ENCODE peak calls at places on chromosomes 5 and 9, in six cellular contexts. O is cardiac muscle cell, N is Panc1, F is transverse colon, J is ascending aorta, T is left ventricle myocardium inferior. S is an unnamed sample.

GRCh38 chr9:22050924-22051323 is 41.8 kb upstream of the CDKN2B start:
- DNase-seq in O (no peak), N (no peak), F (no peak), J (no peak), T (no peak), S (no peak)

GRCh38 chr9:104843644-104844226 is 79.8 kb downstream of the NIPSNAP3B start:
- DNase-seq in O (no peak), N (no peak), F (no peak), J (no peak), T (no peak), S (no peak)

GRCh38 chr5:76716456-76717157 is 681 bp downstream of the F2R start:
- DNase-seq in O (peak), N (no peak), F (no peak), J (no peak), T (peak), S (no peak)

GRCh38 chr9:116250881-116251280 is 97.3 kb downstream of the PAPPA start:
- DNase-seq in O (no peak), N (no peak), F (no peak), J (no peak), T (no peak), S (peak)

GRCh38 chr9:110520120-110520701 is 59.3 kb downstream of the SVEP1 start:
- DNase-seq in O (peak), N (no peak), F (no peak), J (no peak), T (no peak), S (peak)

GRCh38 chr9:84669293-84670105 is at the start of gene NTRK2:
- DNase-seq in O (peak), N (no peak), F (no peak), J (no peak), T (peak), S (no peak)

GRCh38 chr5:164532226-164532937 is 1027.0 kb downstream of the MAT2B start:
- DNase-seq in O (no peak), N (no peak), F (no peak), J (no peak), T (no peak), S (no peak)

GRCh38 chr5:153891394-153891793 is 147.3 kb downstream of the FAM114A2 start:
- DNase-seq in O (no peak), N (no peak), F (no peak), J (no peak), T (no peak), S (no peak)

GRCh38 chr9:76373173-76373771 is 21.0 kb downstream of the RFK start:
- DNase-seq in O (peak), N (no peak), F (peak), J (no peak), T (peak), S (peak)

GRCh38 chr5:149428032-149428431 is 48.9 kb upstream of the IL17B start:
- DNase-seq in O (no peak), N (no peak), F (no peak), J (no peak), T (no peak), S (no peak)

GRCh38 chr5:145797336-145797735 is 37.8 kb downstream of the PRELID2 start:
- DNase-seq in O (peak), N (no peak), F (no peak), J (no peak), T (no peak), S (peak)

GRCh38 chr9:14487547-14488185 is 173.7 kb upstream of the NFIB start:
- DNase-seq in O (no peak), N (no peak), F (no peak), J (no peak), T (no peak), S (no peak)

GRCh38 chr9:130117816-130118632 is 54.2 kb upstream of the NCS1 start:
- DNase-seq in O (peak), N (no peak), F (no peak), J (peak), T (no peak), S (peak)

GRCh38 chr9:65432051-65432450 is 147.0 kb upstream of the FOXD4L5 start:
- DNase-seq in O (no peak), N (no peak), F (no peak), J (no peak), T (no peak), S (no peak)

GRCh38 chr5:31759925-31760324 is 121.0 kb downstream of the PDZD2 start:
- DNase-seq in O (no peak), N (no peak), F (no peak), J (no peak), T (no peak), S (no peak)

GRCh38 chr5:126383755-126384154 is 39.5 kb upstream of the GRAMD2B start:
- DNase-seq in O (no peak), N (no peak), F (no peak), J (no peak), T (no peak), S (no peak)

GRCh38 chr9:88259041-88259440 is 120.8 kb upstream of the SPATA31C2 start:
- DNase-seq in O (no peak), N (no peak), F (no peak), J (no peak), T (no peak), S (no peak)

GRCh38 chr5:149641000-149641576 is 59.8 kb downstream of the ARHGEF37 start:
- DNase-seq in O (peak), N (no peak), F (peak), J (no peak), T (no peak), S (peak)

GRCh38 chr9:68610016-68610415 is 69.3 kb upstream of the TMEM252 start:
- DNase-seq in O (no peak), N (no peak), F (no peak), J (no peak), T (no peak), S (no peak)

GRCh38 chr9:447230-448025 is 232.8 kb downstream of the DOCK8 start:
- DNase-seq in O (peak), N (no peak), F (peak), J (no peak), T (no peak), S (peak)

GRCh38 chr5:54063817-54064216 is 246.6 kb downstream of the ARL15 start:
- DNase-seq in O (peak), N (no peak), F (no peak), J (no peak), T (no peak), S (peak)

GRCh38 chr9:101457003-101457402 is 21.4 kb upstream of the ALDOB start:
- DNase-seq in O (no peak), N (no peak), F (no peak), J (no peak), T (no peak), S (no peak)

GRCh38 chr5:143879646-143880045 is 67.7 kb downstream of the HMHB1 start:
- DNase-seq in O (no peak), N (no peak), F (no peak), J (no peak), T (no peak), S (no peak)

GRCh38 chr5:53463909-53464621 is 16.4 kb upstream of the FST start:
- DNase-seq in O (no peak), N (no peak), F (no peak), J (no peak), T (no peak), S (peak)

GRCh38 chr5:14720236-14720923 is 55.9 kb downstream of the OTULIN start:
- DNase-seq in O (peak), N (peak), F (no peak), J (no peak), T (no peak), S (peak)

GRCh38 chr5:94785111-94785510 is 166.6 kb downstream of the SLF1 start:
- DNase-seq in O (no peak), N (no peak), F (no peak), J (no peak), T (no peak), S (no peak)

GRCh38 chr5:74055446-74056097 is 429.6 kb downstream of the ARHGEF28 start:
- DNase-seq in O (no peak), N (no peak), F (no peak), J (no peak), T (no peak), S (no peak)

GRCh38 chr5:1553642-1554409 is 30.1 kb upstream of the LPCAT1 start:
- DNase-seq in O (no peak), N (no peak), F (no peak), J (no peak), T (no peak), S (no peak)

GRCh38 chr5:77033338-77033737 is 3.1 kb downstream of the AGGF1 start:
- DNase-seq in O (no peak), N (no peak), F (no peak), J (no peak), T (no peak), S (no peak)

GRCh38 chr9:78958887-78959286 is 612.9 kb upstream of the TLE4 start:
- DNase-seq in O (no peak), N (no peak), F (no peak), J (no peak), T (no peak), S (no peak)
- TF ChIP-seq CTCF in O (no peak), N (peak), F (no peak), J (no peak), T (no peak), S (no peak)

GRCh38 chr5:62649476-62650113 is 71.0 kb downstream of the LRRC70 start:
- DNase-seq in O (no peak), N (no peak), F (no peak), J (no peak), T (no peak), S (no peak)

GRCh38 chr5:62653001-62653863 is 74.6 kb downstream of the LRRC70 start:
- DNase-seq in O (peak), N (no peak), F (no peak), J (no peak), T (no peak), S (no peak)

GRCh38 chr5:62650197-62650596 is 71.6 kb downstream of the LRRC70 start:
- DNase-seq in O (no peak), N (no peak), F (no peak), J (no peak), T (no peak), S (peak)

GRCh38 chr5:62653864-62654575 is 75.4 kb downstream of the LRRC70 start:
- DNase-seq in O (no peak), N (no peak), F (no peak), J (no peak), T (no peak), S (no peak)

GRCh38 chr5:62652225-62652624 is 73.6 kb downstream of the LRRC70 start:
- DNase-seq in O (no peak), N (no peak), F (no peak), J (no peak), T (no peak), S (no peak)
- H3K4me3 ChIP-seq in O (no peak), N (no peak), F (no peak), J (no peak), T (no peak), S (no peak)

DNA sequence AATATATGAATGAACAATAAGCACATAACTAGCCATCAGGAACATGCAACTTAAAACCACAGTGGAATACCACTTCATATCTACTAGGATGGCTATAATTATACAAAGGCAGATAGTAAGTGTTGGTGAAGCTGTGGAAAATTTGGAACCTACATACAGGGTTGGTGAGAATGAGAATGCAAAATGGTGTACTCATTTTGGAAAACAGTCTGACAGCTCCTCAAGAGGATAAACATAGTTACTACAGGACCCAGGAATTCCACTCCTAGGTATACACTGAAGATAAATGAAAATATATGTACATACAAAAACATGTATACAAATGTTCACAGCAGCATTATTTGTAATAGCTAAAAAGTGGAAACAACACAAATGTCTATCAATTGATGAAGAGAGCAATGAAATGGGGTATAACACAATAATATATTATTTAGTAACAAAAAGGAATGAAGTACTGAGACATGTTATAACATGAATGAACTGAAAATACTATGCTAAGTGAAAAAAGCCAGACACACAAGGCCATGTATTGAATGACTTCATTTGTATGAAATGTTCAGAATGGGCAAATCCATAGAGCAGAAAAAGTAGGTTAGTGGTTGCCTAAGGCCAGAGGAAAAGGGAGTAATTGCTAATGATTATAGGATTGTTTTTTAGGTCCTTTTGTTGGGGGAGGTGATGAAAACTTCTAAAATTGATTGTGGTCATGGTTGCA is 31.2 kb upstream of the CDK5RAP2 start:
- DNase-seq in O (peak), N (no peak), F (no peak), J (no peak), T (no peak), S (peak)
- TF ChIP-seq CTCF in O (peak), N (peak), F (no peak), J (no peak), T (peak), S (peak)

GRCh38 chr5:151745071-151745705 is 13.2 kb downstream of the ATOX1 start:
- DNase-seq in O (peak), N (no peak), F (peak), J (peak), T (peak), S (peak)
- H3K4me3 ChIP-seq in O (no peak), N (no peak), F (no peak), J (no peak), T (no peak), S (no peak)

DNA sequence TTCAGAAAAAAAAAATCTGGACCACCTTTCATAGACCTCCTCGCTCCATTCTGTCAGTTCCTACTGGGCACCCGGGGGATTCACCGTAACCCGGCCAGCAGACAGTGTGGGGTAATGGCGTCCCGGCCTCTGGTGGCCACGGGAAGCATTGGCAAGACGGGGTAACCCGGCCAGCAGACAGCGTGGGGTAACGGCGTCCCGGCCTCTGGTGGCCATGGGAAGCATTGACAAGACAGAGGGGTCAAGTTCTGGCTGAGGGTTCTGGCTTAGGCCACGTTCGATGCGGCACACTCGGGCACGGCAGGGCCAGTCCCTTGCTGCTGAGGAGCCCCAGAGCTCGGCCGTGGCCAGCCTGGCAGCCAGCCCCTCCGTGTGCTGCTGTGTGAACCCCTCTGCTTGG is 116.2 kb upstream of the RAPGEF1 start:
- DNase-seq in O (no peak), N (no peak), F (no peak), J (no peak), T (no peak), S (no peak)
- TF ChIP-seq CTCF in O (no peak), N (no peak), F (no peak), J (no peak), T (no peak), S (no peak)

GRCh38 chr9:137159105-137160053 is 10.5 kb downstream of the LRRC26 start:
- DNase-seq in O (no peak), N (no peak), F (no peak), J (no peak), T (no peak), S (no peak)

GRCh38 chr9:137157618-137158502 is 12.0 kb downstream of the LRRC26 start:
- DNase-seq in O (no peak), N (no peak), F (no peak), J (no peak), T (no peak), S (peak)

GRCh38 chr9:137158625-137159024 is 11.2 kb downstream of the LRRC26 start:
- DNase-seq in O (no peak), N (no peak), F (peak), J (no peak), T (no peak), S (no peak)

GRCh38 chr9:137160054-137160425 is 9.8 kb downstream of the LRRC26 start:
- DNase-seq in O (no peak), N (no peak), F (no peak), J (no peak), T (no peak), S (no peak)

GRCh38 chr9:137156567-137157375 is 13.1 kb downstream of the LRRC26 start:
- DNase-seq in O (peak), N (no peak), F (peak), J (no peak), T (peak), S (peak)
- H3K4me3 ChIP-seq in O (no peak), N (peak), F (no peak), J (no peak), T (peak), S (peak)

DNA sequence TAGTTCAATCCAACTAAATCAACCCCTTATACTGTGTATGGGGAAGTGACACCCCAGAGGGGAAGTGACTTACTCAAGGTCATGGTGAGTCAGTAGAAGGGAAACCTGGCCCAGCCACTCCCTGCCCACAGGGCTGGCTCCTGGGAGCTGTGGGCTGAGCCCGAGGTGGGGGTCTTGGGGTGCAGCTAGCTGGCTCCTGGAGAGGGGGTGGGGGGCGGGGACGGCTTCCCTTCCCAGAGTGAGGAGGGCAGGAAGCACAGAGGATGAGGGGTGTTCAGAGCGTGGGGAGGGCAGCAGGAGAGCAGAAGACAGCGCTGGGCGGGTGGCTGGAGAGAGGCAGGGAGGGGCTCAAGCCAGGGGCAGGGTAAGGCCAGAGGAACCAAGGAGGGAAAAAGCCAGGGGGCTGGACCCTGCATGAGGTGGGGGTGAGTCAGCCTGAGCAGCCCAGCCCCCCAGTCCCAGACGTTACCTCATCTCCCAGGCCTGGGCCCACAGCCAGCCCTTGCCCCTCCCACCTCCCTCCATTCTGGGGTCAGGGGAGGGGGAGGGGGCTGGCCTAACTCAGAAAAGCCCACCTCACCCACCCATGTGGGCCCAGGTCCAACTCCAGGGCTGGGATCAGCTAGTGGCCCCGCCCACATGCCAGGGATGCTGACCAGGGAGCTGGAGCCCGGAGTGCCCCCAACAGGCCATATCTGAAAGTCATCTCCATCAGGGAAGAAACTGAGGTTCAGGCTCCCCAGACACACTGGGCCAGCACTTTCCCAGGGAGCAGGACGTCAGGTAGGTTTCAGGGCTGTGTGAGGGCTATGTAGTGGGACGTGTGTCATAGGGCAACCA is 2.8 kb downstream of the PDLIM7 start:
- DNase-seq in O (peak), N (no peak), F (peak), J (peak), T (peak), S (peak)
- TF ChIP-seq CTCF in O (peak), N (peak), F (peak), J (no peak), T (peak), S (peak)

GRCh38 chr5:131265318-131265803 is 1.5 kb downstream of the CDC42SE2 start:
- DNase-seq in O (peak), N (no peak), F (no peak), J (no peak), T (no peak), S (peak)
- H3K4me3 ChIP-seq in O (peak), N (peak), F (peak), J (peak), T (peak), S (peak)

GRCh38 chr5:38557309-38557710 is 864 bp upstream of the LIFR start:
- DNase-seq in O (no peak), N (no peak), F (no peak), J (no peak), T (no peak), S (no peak)

GRCh38 chr5:38557792-38558191 is 1.3 kb upstream of the LIFR start:
- DNase-seq in O (no peak), N (no peak), F (no peak), J (no peak), T (no peak), S (no peak)

GRCh38 chr5:38556599-38557308 is at the start of gene LIFR:
- DNase-seq in O (peak), N (no peak), F (peak), J (no peak), T (peak), S (peak)

GRCh38 chr5:38556115-38556598 is 289 bp downstream of the LIFR start:
- DNase-seq in O (no peak), N (no peak), F (no peak), J (no peak), T (peak), S (no peak)

GRCh38 chr5:38559427-38559826 is 3.0 kb upstream of the LIFR start:
- DNase-seq in O (no peak), N (no peak), F (no peak), J (no peak), T (no peak), S (no peak)
- TF ChIP-seq CTCF in O (no peak), N (no peak), F (no peak), J (no peak), T (no peak), S (no peak)